ENCODE peak calls at places on chromosomes 16 and 17, in six cellular contexts. One of them, this sample, is unnamed.

GRCh38 chr16:69131749-69132423 is 502 bp downstream of the CHTF8 start:
- DNase-seq in GM20000: peak
- DNase-seq in left cardiac atrium: peak
- DNase-seq in activated CD4-positive, alpha-beta T cell treated with anti-CD3 and anti-CD28 coated beads for 1 hour: peak
- DNase-seq in nephron progenitor cell: peak
- DNase-seq in AG08396: peak
- DNase-seq in this sample: no peak

GRCh38 chr17:16934836-16935235 is 37.1 kb downstream of the TNFRSF13B start:
- DNase-seq in GM20000: no peak
- DNase-seq in left cardiac atrium: peak
- DNase-seq in nephron progenitor cell: no peak
- DNase-seq in activated CD4-positive, alpha-beta T cell treated with anti-CD3 and anti-CD28 coated beads for 1 hour: no peak
- DNase-seq in AG08396: no peak
- DNase-seq in this sample: no peak

GRCh38 chr16:68384293-68385255 is 63.7 kb downstream of the SMPD3 start:
- DNase-seq in left cardiac atrium: no peak
- DNase-seq in GM20000: no peak
- DNase-seq in AG08396: no peak
- DNase-seq in nephron progenitor cell: no peak
- DNase-seq in activated CD4-positive, alpha-beta T cell treated with anti-CD3 and anti-CD28 coated beads for 1 hour: no peak
- DNase-seq in this sample: no peak

GRCh38 chr17:72843591-72843990 is 248.9 kb downstream of the SLC39A11 start:
- DNase-seq in AG08396: no peak
- DNase-seq in activated CD4-positive, alpha-beta T cell treated with anti-CD3 and anti-CD28 coated beads for 1 hour: no peak
- DNase-seq in GM20000: no peak
- DNase-seq in left cardiac atrium: no peak
- DNase-seq in nephron progenitor cell: no peak
- DNase-seq in this sample: no peak

GRCh38 chr16:75494696-75495601 is at the start of gene CHST6:
- DNase-seq in left cardiac atrium: peak
- DNase-seq in AG08396: no peak
- DNase-seq in activated CD4-positive, alpha-beta T cell treated with anti-CD3 and anti-CD28 coated beads for 1 hour: no peak
- DNase-seq in GM20000: peak
- DNase-seq in nephron progenitor cell: peak
- DNase-seq in this sample: no peak

GRCh38 chr16:70778901-70779309 is 22.1 kb downstream of the VAC14 start:
- DNase-seq in AG08396: peak
- DNase-seq in activated CD4-positive, alpha-beta T cell treated with anti-CD3 and anti-CD28 coated beads for 1 hour: no peak
- DNase-seq in left cardiac atrium: no peak
- DNase-seq in GM20000: no peak
- DNase-seq in nephron progenitor cell: peak
- DNase-seq in this sample: no peak

GRCh38 chr16:76913046-76913445 is 277.9 kb upstream of the MON1B start:
- DNase-seq in activated CD4-positive, alpha-beta T cell treated with anti-CD3 and anti-CD28 coated beads for 1 hour: no peak
- DNase-seq in GM20000: no peak
- DNase-seq in AG08396: no peak
- DNase-seq in left cardiac atrium: no peak
- DNase-seq in nephron progenitor cell: no peak
- DNase-seq in this sample: no peak

GRCh38 chr17:59498421-59499307 is 66.7 kb upstream of the DHX40 start:
- DNase-seq in GM20000: no peak
- DNase-seq in AG08396: no peak
- DNase-seq in activated CD4-positive, alpha-beta T cell treated with anti-CD3 and anti-CD28 coated beads for 1 hour: no peak
- DNase-seq in nephron progenitor cell: no peak
- DNase-seq in left cardiac atrium: no peak
- DNase-seq in this sample: peak

GRCh38 chr16:23635958-23636357 is 5.2 kb downstream of the PALB2 start:
- DNase-seq in activated CD4-positive, alpha-beta T cell treated with anti-CD3 and anti-CD28 coated beads for 1 hour: no peak
- DNase-seq in AG08396: no peak
- DNase-seq in left cardiac atrium: no peak
- DNase-seq in GM20000: no peak
- DNase-seq in nephron progenitor cell: no peak
- DNase-seq in this sample: no peak

GRCh38 chr17:19534562-19535149 is 1.0 kb downstream of the SLC47A1 start:
- DNase-seq in left cardiac atrium: no peak
- DNase-seq in activated CD4-positive, alpha-beta T cell treated with anti-CD3 and anti-CD28 coated beads for 1 hour: no peak
- DNase-seq in GM20000: peak
- DNase-seq in nephron progenitor cell: no peak
- DNase-seq in AG08396: no peak
- DNase-seq in this sample: no peak

GRCh38 chr16:842631-843560 is 42.4 kb upstream of the GNG13 start:
- DNase-seq in nephron progenitor cell: no peak
- DNase-seq in left cardiac atrium: no peak
- DNase-seq in activated CD4-positive, alpha-beta T cell treated with anti-CD3 and anti-CD28 coated beads for 1 hour: no peak
- DNase-seq in GM20000: no peak
- DNase-seq in AG08396: no peak
- DNase-seq in this sample: no peak

GRCh38 chr16:22352726-22353125 is 21.7 kb downstream of the CDR2 start:
- DNase-seq in nephron progenitor cell: no peak
- DNase-seq in left cardiac atrium: no peak
- DNase-seq in AG08396: no peak
- DNase-seq in GM20000: no peak
- DNase-seq in activated CD4-positive, alpha-beta T cell treated with anti-CD3 and anti-CD28 coated beads for 1 hour: no peak
- DNase-seq in this sample: no peak

GRCh38 chr16:65249768-65250167 is 127.9 kb upstream of the CDH11 start:
- DNase-seq in AG08396: peak
- DNase-seq in left cardiac atrium: peak
- DNase-seq in nephron progenitor cell: peak
- DNase-seq in GM20000: no peak
- DNase-seq in activated CD4-positive, alpha-beta T cell treated with anti-CD3 and anti-CD28 coated beads for 1 hour: no peak
- DNase-seq in this sample: no peak

GRCh38 chr16:20681821-20682736 is 15.4 kb downstream of the ACSM1 start:
- DNase-seq in AG08396: no peak
- DNase-seq in GM20000: no peak
- DNase-seq in nephron progenitor cell: no peak
- DNase-seq in activated CD4-positive, alpha-beta T cell treated with anti-CD3 and anti-CD28 coated beads for 1 hour: no peak
- DNase-seq in left cardiac atrium: no peak
- DNase-seq in this sample: no peak

GRCh38 chr16:71360378-71360777 is 1.9 kb downstream of the CALB2 start:
- DNase-seq in AG08396: peak
- DNase-seq in nephron progenitor cell: no peak
- DNase-seq in GM20000: no peak
- DNase-seq in activated CD4-positive, alpha-beta T cell treated with anti-CD3 and anti-CD28 coated beads for 1 hour: no peak
- DNase-seq in left cardiac atrium: no peak
- DNase-seq in this sample: no peak

GRCh38 chr16:81729451-81729850 is 49.6 kb upstream of the PLCG2 start:
- DNase-seq in AG08396: no peak
- DNase-seq in nephron progenitor cell: peak
- DNase-seq in left cardiac atrium: no peak
- DNase-seq in activated CD4-positive, alpha-beta T cell treated with anti-CD3 and anti-CD28 coated beads for 1 hour: no peak
- DNase-seq in GM20000: no peak
- DNase-seq in this sample: no peak

GRCh38 chr17:36890398-36891190 is 46.7 kb upstream of the LHX1 start:
- DNase-seq in nephron progenitor cell: peak
- DNase-seq in GM20000: no peak
- DNase-seq in activated CD4-positive, alpha-beta T cell treated with anti-CD3 and anti-CD28 coated beads for 1 hour: no peak
- DNase-seq in left cardiac atrium: no peak
- DNase-seq in AG08396: no peak
- DNase-seq in this sample: no peak

GRCh38 chr16:24118126-24118821 is 137.9 kb upstream of the CACNG3 start:
- DNase-seq in left cardiac atrium: no peak
- DNase-seq in GM20000: no peak
- DNase-seq in nephron progenitor cell: no peak
- DNase-seq in activated CD4-positive, alpha-beta T cell treated with anti-CD3 and anti-CD28 coated beads for 1 hour: no peak
- DNase-seq in AG08396: no peak
- DNase-seq in this sample: no peak

GRCh38 chr17:82257473-82257872 is 16.0 kb downstream of the CSNK1D start:
- DNase-seq in activated CD4-positive, alpha-beta T cell treated with anti-CD3 and anti-CD28 coated beads for 1 hour: no peak
- DNase-seq in nephron progenitor cell: no peak
- DNase-seq in left cardiac atrium: no peak
- DNase-seq in GM20000: peak
- DNase-seq in AG08396: peak
- DNase-seq in this sample: no peak

GRCh38 chr17:37358098-37358829 is 17.5 kb upstream of the C17orf78 start:
- DNase-seq in nephron progenitor cell: peak
- DNase-seq in activated CD4-positive, alpha-beta T cell treated with anti-CD3 and anti-CD28 coated beads for 1 hour: no peak
- DNase-seq in GM20000: peak
- DNase-seq in AG08396: peak
- DNase-seq in left cardiac atrium: peak
- DNase-seq in this sample: no peak

GRCh38 chr16:84497418-84497817 is 7.0 kb downstream of the MEAK7 start:
- DNase-seq in GM20000: no peak
- DNase-seq in nephron progenitor cell: no peak
- DNase-seq in activated CD4-positive, alpha-beta T cell treated with anti-CD3 and anti-CD28 coated beads for 1 hour: no peak
- DNase-seq in left cardiac atrium: no peak
- DNase-seq in AG08396: no peak
- DNase-seq in this sample: no peak

GRCh38 chr16:50578147-50578546 is 30.0 kb downstream of the NKD1 start:
- DNase-seq in nephron progenitor cell: no peak
- DNase-seq in left cardiac atrium: no peak
- DNase-seq in AG08396: no peak
- DNase-seq in activated CD4-positive, alpha-beta T cell treated with anti-CD3 and anti-CD28 coated beads for 1 hour: no peak
- DNase-seq in GM20000: no peak
- DNase-seq in this sample: no peak

GRCh38 chr17:70006159-70006558 is 68.9 kb upstream of the KCNJ16 start:
- DNase-seq in activated CD4-positive, alpha-beta T cell treated with anti-CD3 and anti-CD28 coated beads for 1 hour: no peak
- DNase-seq in nephron progenitor cell: no peak
- DNase-seq in GM20000: no peak
- DNase-seq in AG08396: no peak
- DNase-seq in left cardiac atrium: no peak
- DNase-seq in this sample: no peak

This sample was measured in cerebellar nuclear complex.